ENCODE peak calls at places on chromosomes 7 and 10, in four cellular contexts. K is K562, F is HepG2, B is mammary epithelial cell. M is an unnamed sample. For H4K20me1 and H3K27me3, the result is how much of the 10 kb centered on the place peaks cover.

GRCh38 chr7:136807598-136807997 is 60.9 kb upstream of the CHRM2 start:
- DNase-seq in K (no peak), F (no peak), B (no peak), M (no peak)

GRCh38 chr10:69742356-69742695 is 59.4 kb upstream of the COL13A1 start:
- DNase-seq in K (no peak), F (no peak), B (no peak), M (peak)

GRCh38 chr7:104160375-104160774 is 47.4 kb downstream of the ORC5 start:
- DNase-seq in F (no peak), B (no peak), K (peak), M (no peak)

GRCh38 chr10:68106656-68107055 is 2.6 kb upstream of the MYPN start:
- DNase-seq in F (no peak), K (no peak), B (peak), M (peak)

GRCh38 chr7:34357068-34357467 is 300.9 kb upstream of the NPSR1 start:
- DNase-seq in F (no peak), B (peak), K (no peak), M (peak)

GRCh38 chr10:16436367-16436757 is 448 bp upstream of the PTER start:
- DNase-seq in F (no peak), B (no peak), K (no peak), M (no peak)

GRCh38 chr7:82443801-82444219 is 233 bp upstream of the CACNA2D1 start:
- DNase-seq in K (no peak), B (peak), F (no peak), M (peak)

GRCh38 chr10:63700209-63700934 is 179.2 kb downstream of the REEP3 start:
- DNase-seq in K (no peak), F (no peak), B (peak), M (peak)

GRCh38 chr10:132122939-132123445 is 57.2 kb downstream of the JAKMIP3 start:
- DNase-seq in K (no peak), F (no peak), B (no peak), M (no peak)

GRCh38 chr7:55523366-55523765 is 48.9 kb downstream of the VOPP1 start:
- DNase-seq in B (no peak), K (no peak), F (no peak), M (no peak)

GRCh38 chr7:135597926-135598305 is 40.2 kb downstream of the NUP205 start:
- DNase-seq in K (no peak), F (no peak), B (no peak), M (peak)

GRCh38 chr10:128210215-128211063 is 84.2 kb upstream of the MKI67 start:
- DNase-seq in B (peak), K (peak), F (peak), M (no peak)

GRCh38 chr10:129495697-129496096 is 28.7 kb downstream of the MGMT start:
- DNase-seq in F (no peak), B (no peak), K (no peak), M (no peak)

GRCh38 chr10:111511751-111512150 is 434.9 kb downstream of the ADRA2A start:
- DNase-seq in K (no peak), F (no peak), B (no peak), M (no peak)

GRCh38 chr10:58082248-58082647 is 185.4 kb downstream of the IPMK start:
- DNase-seq in K (no peak), F (no peak), B (no peak), M (no peak)

GRCh38 chr10:451021-451471 is 238.4 kb downstream of the DIP2C start:
- DNase-seq in K (no peak), F (no peak), B (peak), M (peak)

GRCh38 chr7:106281919-106282318 is 2.9 kb downstream of the NAMPT start:
- DNase-seq in F (no peak), B (no peak), K (no peak), M (no peak)

GRCh38 chr7:39667354-39667923 is 44.1 kb downstream of the RALA start:
- DNase-seq in F (no peak), K (peak), B (no peak), M (no peak)

GRCh38 chr7:132410385-132410784 is 165.9 kb downstream of the PLXNA4 start:
- DNase-seq in K (no peak), F (no peak), B (no peak), M (no peak)

GRCh38 chr7:134892963-134893362 is 93.3 kb upstream of the AGBL3 start:
- DNase-seq in B (no peak), F (peak), K (no peak), M (no peak)

GRCh38 chr10:104472505-104472904 is 118.9 kb downstream of the CFAP58 start:
- DNase-seq in B (peak), F (no peak), K (no peak), M (peak)

GRCh38 chr7:30699706-30700495 is 17.6 kb upstream of the CRHR2 start:
- DNase-seq in K (no peak), B (no peak), F (no peak), M (no peak)

GRCh38 chr10:132110713-132111112 is 45.0 kb downstream of the JAKMIP3 start:
- DNase-seq in F (no peak), K (no peak), B (no peak), M (no peak)

GRCh38 chr10:64430690-64431323 is 909.6 kb downstream of the REEP3 start:
- DNase-seq in B (no peak), K (no peak), F (peak), M (no peak)

GRCh38 chr7:98282727-98283126 is 1.2 kb downstream of the BRI3 start:
- DNase-seq in B (no peak), F (no peak), K (no peak), M (no peak)

GRCh38 chr7:106887376-106887775 is 22.3 kb downstream of the PIK3CG start:
- DNase-seq in K (no peak), F (no peak), B (no peak), M (no peak)

GRCh38 chr10:8053446-8054242 is 844 bp upstream of the GATA3 start:
- DNase-seq in K (peak), F (no peak), B (peak), M (peak)

GRCh38 chr7:120996333-120996982 is 7.9 kb downstream of the CPED1 start:
- DNase-seq in K (no peak), F (no peak), B (peak), M (peak)

GRCh38 chr10:22674215-22674930 is 40.0 kb downstream of the PIP4K2A start:
- DNase-seq in F (no peak), K (no peak), B (no peak), M (no peak)

DNA sequence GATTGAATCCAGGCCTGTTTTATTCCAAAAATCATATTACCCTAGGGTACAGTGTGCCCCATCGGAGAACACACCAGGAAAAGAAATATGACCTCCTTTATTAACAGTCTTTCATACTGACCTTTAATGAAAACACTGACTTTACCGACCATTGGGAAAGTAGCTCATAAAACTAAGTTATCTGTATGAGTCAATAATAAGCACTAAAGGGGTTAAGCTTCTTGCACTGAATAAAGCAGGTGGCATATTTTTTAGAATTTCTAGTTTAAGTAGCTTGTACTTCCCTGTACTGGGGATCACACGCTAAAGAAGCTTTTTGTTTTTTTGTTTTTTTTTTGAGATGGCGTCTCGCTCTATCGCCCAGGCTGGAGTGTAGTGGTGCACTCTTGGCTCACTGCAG is 199.8 kb downstream of the FAM107B start:
- DNase-seq in K (no peak), B (no peak), F (no peak), M (no peak)
- H4K20me1 ChIP-seq in K (under half), B (under half), F (under half), M (under half)

GRCh38 chr7:3861371-3861770 is 560.3 kb downstream of the SDK1 start:
- DNase-seq in F (no peak), B (peak), K (no peak), M (peak)
- H3K27me3 ChIP-seq in F (under half), B (under half), K (under half), M (under half)

GRCh38 chr7:115352375-115352774 is 430.5 kb downstream of the MDFIC start:
- DNase-seq in F (no peak), B (peak), K (no peak), M (peak)
- H4K20me1 ChIP-seq in F (under half), B (under half), K (under half), M (under half)

GRCh38 chr7:97024209-97025129 is at the start of gene DLX5:
- DNase-seq in F (peak), B (peak), K (no peak), M (peak)
- H3K27me3 ChIP-seq in F (under half), B (half or more), K (half or more), M (half or more)

GRCh38 chr7:101858437-101859385 is 41.3 kb downstream of the CUX1 start:
- DNase-seq in F (peak), K (no peak), B (no peak), M (no peak)
- H4K20me1 ChIP-seq in F (under half), K (under half), B (under half), M (half or more)

DNA sequence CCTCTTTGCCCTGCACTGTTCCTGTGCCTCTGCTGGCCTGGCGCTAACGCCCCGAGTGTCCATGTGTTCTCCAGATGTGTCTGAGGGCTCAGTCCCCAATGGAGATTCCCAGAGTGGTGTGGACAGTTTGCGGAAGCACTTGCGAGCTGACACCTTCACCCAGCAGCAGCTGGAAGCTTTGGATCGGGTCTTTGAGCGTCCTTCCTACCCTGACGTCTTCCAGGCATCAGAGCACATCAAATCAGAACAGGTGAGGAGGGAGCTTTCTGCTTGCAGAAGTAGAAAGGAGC is 60.9 kb downstream of the PAX2 start:
- DNase-seq in B (no peak), K (no peak), F (no peak), M (no peak)
- H3K27me3 ChIP-seq in B (under half), K (half or more), F (under half), M (under half)

DNA sequence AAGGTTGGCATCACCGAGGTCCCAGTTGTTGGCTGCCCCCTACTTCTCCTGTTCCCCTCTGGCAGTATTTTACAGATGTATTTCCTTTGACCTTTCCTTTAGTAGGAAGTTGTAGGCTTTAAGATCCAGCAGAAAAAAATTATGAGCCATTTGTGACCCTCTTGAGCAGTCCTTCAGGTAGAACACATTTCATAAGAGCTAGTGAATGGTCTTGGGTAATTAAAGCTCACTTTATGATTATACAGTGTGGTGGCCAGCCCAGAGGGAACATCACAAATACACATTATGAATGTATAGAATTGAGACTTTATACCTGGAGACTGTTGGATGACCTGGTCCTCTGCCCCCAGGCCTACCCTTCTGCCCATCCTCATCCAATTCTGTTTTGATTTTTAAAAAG is 57.0 kb downstream of the KAT6B start:
- DNase-seq in K (no peak), F (no peak), B (no peak), M (no peak)
- H4K20me1 ChIP-seq in K (under half), F (under half), B (under half), M (half or more)

GRCh38 chr7:101433688-101434087 is 71.0 kb downstream of the COL26A1 start:
- DNase-seq in B (no peak), K (no peak), F (no peak), M (no peak)
- H3K27me3 ChIP-seq in B (under half), K (half or more), F (under half), M (under half)

GRCh38 chr7:130994378-130995115 is 260.5 kb upstream of the KLF14 start:
- DNase-seq in K (no peak), B (peak), F (no peak), M (peak)
- H4K20me1 ChIP-seq in K (under half), B (under half), F (under half), M (under half)

GRCh38 chr7:47663841-47664240 is 81.9 kb upstream of the TNS3 start:
- DNase-seq in F (no peak), B (no peak), K (no peak), M (no peak)
- H3K27me3 ChIP-seq in F (under half), B (under half), K (half or more), M (under half)